ENCODE peak calls at places on chromosomes 2 and 18, in seven cellular contexts. N is IMR-90, F is left ventricle myocardium inferior, Q is ovary, S is OCI-LY7, K is A549, U is prostate gland. P is an unnamed sample.
A peak's percentile ranks its signal among the peaks of the same experiment; 100 is the strongest.

GRCh38 chr2:584863-585823 is 92.1 kb downstream of the TMEM18 start:
- DNase-seq in U (no peak), S (peak; percentile 30), N (no peak), Q (no peak), F (no peak), K (no peak), P (no peak)

GRCh38 chr2:236592821-236593220 is 23.2 kb downstream of the ACKR3 start:
- DNase-seq in K (no peak), F (no peak), N (no peak), S (no peak), U (no peak), Q (no peak), P (no peak)

GRCh38 chr18:23885750-23886149 is 128.8 kb upstream of the TTC39C start:
- DNase-seq in K (no peak), S (no peak), U (no peak), Q (no peak), N (no peak), F (no peak), P (no peak)

GRCh38 chr18:34339155-34339554 is 114.4 kb upstream of the NOL4 start:
- DNase-seq in Q (no peak), N (no peak), F (no peak), S (no peak), K (no peak), U (no peak), P (no peak)

GRCh38 chr2:33073018-33073417 is 126.3 kb downstream of the LTBP1 start:
- DNase-seq in N (peak; percentile 33), Q (no peak), F (no peak), U (no peak), K (peak; percentile 30), S (no peak), P (peak; percentile 13)

GRCh38 chr18:5868218-5868904 is 27.0 kb downstream of the TMEM200C start:
- DNase-seq in Q (peak; percentile 59), S (peak; percentile 62), F (peak; percentile 25), U (peak; percentile 60), N (peak; percentile 88), K (peak; percentile 76), P (peak; percentile 30)

GRCh38 chr2:94880507-94880906 is 9.3 kb downstream of the TEKT4 start:
- DNase-seq in S (no peak), U (no peak), K (no peak), N (no peak), F (no peak), Q (no peak), P (no peak)

GRCh38 chr2:217429981-217430500 is 570.2 kb upstream of the TNP1 start:
- DNase-seq in U (no peak), F (no peak), Q (no peak), S (no peak), N (peak; percentile 66), K (no peak), P (no peak)

GRCh38 chr2:46377287-46377605 is 80.0 kb downstream of the EPAS1 start:
- DNase-seq in K (peak; percentile 36), S (no peak), Q (no peak), F (no peak), N (no peak), U (no peak), P (no peak)

GRCh38 chr2:128714861-128715312 is 396.2 kb upstream of the HS6ST1 start:
- DNase-seq in K (no peak), Q (no peak), F (no peak), S (peak; percentile 36), N (no peak), U (no peak), P (no peak)

GRCh38 chr2:128714285-128714684 is 395.6 kb upstream of the HS6ST1 start:
- DNase-seq in S (no peak), Q (no peak), U (no peak), N (no peak), K (no peak), F (no peak), P (no peak)

GRCh38 chr2:128715360-128715759 is 396.7 kb upstream of the HS6ST1 start:
- DNase-seq in U (no peak), Q (no peak), S (no peak), K (no peak), N (no peak), F (no peak), P (no peak)

GRCh38 chr2:128717758-128718710 is 399.4 kb upstream of the HS6ST1 start:
- DNase-seq in S (no peak), N (no peak), F (no peak), Q (no peak), U (no peak), K (no peak), P (no peak)

DNA sequence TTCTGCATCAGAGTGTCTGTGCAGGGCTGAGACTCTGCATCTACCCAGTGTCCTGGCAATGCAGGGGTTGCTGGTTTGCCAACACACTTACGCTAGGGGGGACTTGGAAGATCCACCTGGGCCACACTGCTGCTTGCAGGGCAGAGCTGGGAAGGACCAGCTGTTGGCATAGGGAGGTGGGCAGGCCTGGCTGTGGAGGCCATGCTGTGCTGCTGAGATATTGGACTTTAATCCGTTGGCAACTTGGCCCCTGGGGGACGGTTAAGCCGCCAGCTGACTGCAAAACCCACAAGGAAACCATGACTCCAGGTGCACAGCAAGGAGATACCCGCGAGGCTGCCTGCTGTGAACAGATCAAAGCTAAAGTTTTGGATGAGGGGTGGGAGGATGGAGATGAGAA is 397.7 kb upstream of the HS6ST1 start:
- DNase-seq in F (no peak), N (no peak), S (peak; percentile 14), Q (no peak), U (no peak), K (no peak), P (no peak)
- H3K27ac ChIP-seq in F (no peak overlapping the region), N (no peak overlapping the region), S (no peak overlapping the region), Q (no peak overlapping the region), U (no peak overlapping the region), K (no peak overlapping the region), P (no peak overlapping the region)

GRCh38 chr2:171711351-171711750 is 24.1 kb downstream of the DYNC1I2 start:
- DNase-seq in U (no peak), S (no peak), N (peak; percentile 43), K (no peak), Q (no peak), F (no peak), P (no peak)
- TF ChIP-seq CTCF in U (no peak), S (no peak), N (no peak), K (no peak), Q (no peak), F (no peak), P (no peak)

DNA sequence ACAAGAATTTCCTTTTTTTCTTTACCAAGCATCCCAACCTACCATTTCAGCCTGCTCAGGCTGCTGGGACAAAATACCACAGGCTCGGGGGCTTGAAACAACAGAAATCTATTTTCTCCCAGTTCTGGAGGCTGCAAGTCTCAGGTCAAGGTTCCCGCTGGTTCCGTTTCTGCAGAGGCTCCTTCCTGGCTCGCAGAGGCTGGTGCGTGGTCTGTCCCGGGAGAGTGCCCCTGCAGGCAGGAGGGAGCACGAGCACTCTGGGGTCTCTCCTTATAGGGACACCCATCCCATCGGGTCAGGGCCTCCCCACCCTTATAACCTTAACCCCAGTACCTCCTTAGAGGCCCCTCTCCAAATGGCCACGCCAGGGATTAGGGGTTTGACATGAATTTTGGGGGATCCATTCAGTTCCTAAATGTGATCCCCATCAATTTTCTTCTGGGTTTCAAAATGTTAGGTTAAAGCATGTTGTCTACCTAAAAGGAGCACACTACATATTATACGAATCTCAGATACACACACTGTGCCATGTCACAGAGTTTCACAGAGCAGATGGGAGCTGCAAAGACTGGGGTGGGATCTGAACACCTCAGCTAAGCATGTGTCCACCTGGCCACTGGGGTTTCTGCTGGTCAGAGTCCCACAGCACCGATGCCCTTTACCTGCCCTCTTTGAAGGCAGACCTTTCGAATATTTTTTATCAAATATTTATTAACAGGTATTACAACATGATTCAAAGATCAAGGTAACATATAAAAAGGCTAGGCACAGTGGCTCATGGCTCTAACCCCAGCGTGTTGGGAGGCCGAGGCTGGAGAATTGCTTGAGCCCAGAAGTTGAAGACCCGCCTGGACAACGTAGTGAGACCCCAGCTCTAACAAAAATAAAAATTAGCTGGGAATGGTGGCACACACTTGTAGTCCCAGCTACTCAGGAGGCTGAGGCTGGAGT is 17.6 kb upstream of the ADI1 start:
- DNase-seq in S (peak; percentile 83), N (peak; percentile 56), K (peak; percentile 72), Q (peak; percentile 67), F (peak; percentile 41), U (no peak), P (no peak)
- H3K27ac ChIP-seq in S (peak overlapping the region; percentile 34), N (peak overlapping the region; percentile 99), K (peak overlapping the region; percentile 80), Q (peak overlapping the region; percentile 91), F (peak overlapping the region; percentile 93), U (peak overlapping the region; percentile 76), P (peak overlapping the region; percentile 99)

GRCh38 chr2:238134393-238134785 is 4.1 kb upstream of the KLHL30 start:
- DNase-seq in K (no peak), Q (no peak), S (no peak), N (no peak), U (no peak), F (peak; percentile 4), P (no peak)

GRCh38 chr2:238135601-238136150 is 2.8 kb upstream of the KLHL30 start:
- DNase-seq in S (no peak), Q (no peak), F (no peak), N (no peak), U (no peak), K (no peak), P (no peak)

GRCh38 chr2:238131761-238132462 is 6.6 kb upstream of the KLHL30 start:
- DNase-seq in U (no peak), Q (no peak), F (peak; percentile 11), N (no peak), S (no peak), K (no peak), P (no peak)

GRCh38 chr2:238132463-238133450 is 5.7 kb upstream of the KLHL30 start:
- DNase-seq in S (no peak), N (no peak), K (no peak), U (no peak), Q (no peak), F (peak; percentile 7), P (no peak)

DNA sequence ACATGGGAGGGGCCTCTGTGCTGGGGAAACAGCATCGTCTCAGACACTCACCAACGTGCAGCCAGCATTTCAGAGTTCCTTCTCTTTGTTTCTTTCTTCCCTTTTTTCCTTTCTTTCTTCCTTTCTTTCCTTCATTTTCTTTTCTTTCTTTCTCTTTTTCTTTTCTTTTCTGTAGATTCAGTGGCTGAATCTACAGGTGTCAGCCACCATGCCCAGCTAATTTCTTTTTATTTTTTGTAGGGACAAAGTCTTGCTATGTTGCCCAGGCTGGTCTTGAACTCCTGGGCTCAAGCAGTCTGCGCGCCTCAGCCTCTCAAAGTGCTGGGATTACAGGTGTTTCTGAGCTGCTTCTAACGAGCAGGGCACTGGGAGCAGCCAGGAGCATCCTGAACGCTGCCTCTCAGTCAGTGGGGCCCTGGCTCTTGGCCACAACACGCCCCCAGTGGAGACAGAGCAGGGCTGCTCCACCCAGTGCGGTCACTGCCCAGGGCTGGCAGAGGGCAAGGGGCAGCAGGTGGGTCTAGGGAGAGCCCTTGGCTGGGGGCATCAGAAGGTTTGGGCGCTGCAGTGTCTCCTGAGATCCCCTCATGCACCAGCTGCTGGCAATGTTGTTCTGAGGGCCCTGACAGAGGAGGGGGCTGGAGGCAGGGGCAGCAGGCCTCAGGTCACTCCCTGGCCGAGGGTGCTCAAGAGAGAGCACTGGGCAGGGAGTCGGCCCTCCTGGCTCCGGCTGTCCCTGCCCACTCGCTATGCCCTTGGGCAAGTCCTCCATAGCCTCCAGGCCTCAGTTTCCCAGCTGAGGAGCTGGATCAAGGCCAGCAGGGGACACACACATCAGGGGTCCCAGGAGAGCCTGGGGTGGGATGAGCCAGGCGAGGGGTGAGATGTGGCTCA is 4.7 kb upstream of the KLHL30 start:
- DNase-seq in K (no peak), U (no peak), N (no peak), S (no peak), Q (no peak), F (peak; percentile 10), P (no peak)
- TF ChIP-seq CTCF in K (no peak), U (no peak), N (no peak), S (peak; percentile 33), Q (no peak), F (no peak), P (no peak)